ENCODE peak calls at places on chromosomes 11 and 22, in four cellular contexts. L is astrocyte of the spinal cord, J is brain microvascular endothelial cell, T is pancreas. R is an unnamed sample.

GRCh38 chr11:107549253-107549953 is 16.1 kb downstream of the ALKBH8 start:
- DNase-seq in L (peak; percentile 54), J (peak; percentile 25), T (no peak), R (no peak)

GRCh38 chr22:38601221-38601764 is 31.3 kb upstream of the DMC1 start:
- DNase-seq in L (no peak), T (no peak), J (no peak), R (no peak)

GRCh38 chr11:72223615-72224586 is 666 bp upstream of the INPPL1 start:
- DNase-seq in L (peak; percentile 77), T (peak; percentile 53), J (no peak), R (no peak)

GRCh38 chr22:25564320-25564978 is at the start of gene GRK3:
- DNase-seq in T (peak; percentile 70), J (peak; percentile 18), L (peak; percentile 14), R (no peak)

GRCh38 chr11:2775626-2776350 is 76.0 kb upstream of the KCNQ1OT1 start:
- DNase-seq in L (no peak), T (no peak), J (no peak), R (no peak)

GRCh38 chr11:22510010-22510409 is 115.6 kb downstream of the FANCF start:
- DNase-seq in T (no peak), L (no peak), J (no peak), R (no peak)

GRCh38 chr11:94673353-94673752 is 94.8 kb upstream of the AMOTL1 start:
- DNase-seq in L (no peak), T (no peak), J (no peak), R (no peak)

GRCh38 chr11:128902515-128903066 is 11.4 kb downstream of the KCNJ5 start:
- DNase-seq in T (no peak), J (peak; percentile 67), L (peak; percentile 49), R (no peak)

GRCh38 chr11:70159612-70160570 is 43.2 kb upstream of the FADD start:
- DNase-seq in J (no peak), L (peak; percentile 42), T (no peak), R (no peak)

GRCh38 chr11:13983081-13983751 is 20.7 kb downstream of the SPON1 start:
- DNase-seq in J (no peak), T (no peak), L (peak; percentile 33), R (no peak)

GRCh38 chr11:85459304-85459703 is 167.8 kb downstream of the DLG2 start:
- DNase-seq in J (no peak), L (no peak), T (no peak), R (no peak)

DNA sequence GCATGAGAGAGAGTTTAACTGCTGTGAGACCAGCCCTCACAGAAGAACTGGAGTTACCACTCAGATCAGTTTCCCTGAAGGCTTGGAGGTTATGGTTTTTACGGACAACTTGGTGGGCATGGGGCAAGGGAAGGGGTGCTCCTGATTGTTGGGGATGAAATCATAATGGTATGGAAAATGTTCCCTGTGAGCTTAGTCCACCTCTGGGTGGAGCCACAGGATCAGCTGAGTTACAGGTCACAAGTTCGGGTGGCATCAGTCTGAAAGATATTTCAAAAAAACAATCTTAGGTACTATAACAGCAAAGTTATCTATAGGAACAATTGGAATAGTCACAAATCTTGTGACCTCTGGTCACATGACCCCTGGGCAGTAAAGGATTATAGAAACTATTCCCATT is 162.9 kb downstream of the DLG2 start:
- DNase-seq in J (no peak), T (no peak), L (no peak), R (no peak)
- TF ChIP-seq CTCF in J (no peak), T (no peak), L (no peak), R (no peak)

DNA sequence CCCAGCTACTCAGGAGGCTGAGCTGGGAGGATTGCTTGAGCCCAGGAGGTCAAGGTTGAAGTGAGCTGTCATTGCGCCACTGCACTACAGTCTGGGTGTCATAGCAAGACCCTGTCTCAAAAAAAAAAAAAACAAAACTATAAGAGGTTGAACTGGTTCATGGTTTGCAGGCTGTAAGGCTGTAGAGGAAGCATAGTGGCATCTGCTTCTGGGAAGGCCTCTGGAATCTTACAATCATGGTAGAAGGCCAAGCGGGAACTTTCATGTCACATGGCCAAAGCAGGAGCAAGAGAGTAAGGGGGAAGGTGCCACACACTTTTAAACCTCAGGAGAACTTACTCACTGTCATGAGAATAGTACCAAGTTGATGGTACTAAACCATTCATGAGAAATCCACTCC is 109.6 kb downstream of the SWAP70 start:
- DNase-seq in L (no peak), T (no peak), J (no peak), R (no peak)
- TF ChIP-seq CTCF in L (no peak), T (no peak), J (no peak), R (no peak)

DNA sequence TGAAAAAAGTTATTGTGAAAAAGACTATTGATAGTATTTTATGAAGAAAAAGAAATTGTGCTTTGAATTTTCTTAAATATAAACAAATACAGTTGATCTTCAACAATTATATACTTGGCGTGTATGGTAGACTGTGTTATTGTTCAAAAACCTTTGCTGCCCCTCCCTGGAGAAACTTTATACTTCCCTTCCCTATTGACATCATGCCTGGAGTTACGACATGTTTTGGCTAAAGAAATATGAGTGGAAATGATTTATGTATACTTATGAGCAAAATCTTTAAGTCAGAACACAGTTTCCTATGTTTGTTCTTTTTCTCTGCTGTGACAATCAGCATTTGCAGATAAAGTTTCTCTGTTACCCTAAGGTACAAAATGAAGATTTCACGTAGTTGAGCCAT is 243.8 kb downstream of the TMEM135 start:
- DNase-seq in L (peak; percentile 46), J (peak; percentile 59), T (no peak), R (no peak)
- TF ChIP-seq CTCF in L (peak; percentile 25), J (peak; percentile 32), T (no peak), R (peak; percentile 30)

GRCh38 chr11:28525636-28526405 is 417.6 kb downstream of the METTL15 start:
- DNase-seq in J (no peak), L (no peak), T (no peak), R (no peak)

GRCh38 chr11:28526406-28526751 is 418.2 kb downstream of the METTL15 start:
- DNase-seq in J (no peak), T (no peak), L (no peak), R (no peak)

GRCh38 chr11:28528217-28528616 is 420.0 kb downstream of the METTL15 start:
- DNase-seq in L (no peak), J (no peak), T (no peak), R (no peak)

GRCh38 chr11:28529046-28529445 is 420.9 kb downstream of the METTL15 start:
- DNase-seq in L (peak; percentile 50), J (peak; percentile 61), T (no peak), R (no peak)

GRCh38 chr11:28529540-28530410 is 421.6 kb downstream of the METTL15 start:
- DNase-seq in T (no peak), L (peak; percentile 80), J (peak; percentile 51), R (peak; percentile 27)
- TF ChIP-seq CTCF in T (peak; percentile 20), L (peak; percentile 17), J (peak; percentile 20), R (peak; percentile 21)

DNA sequence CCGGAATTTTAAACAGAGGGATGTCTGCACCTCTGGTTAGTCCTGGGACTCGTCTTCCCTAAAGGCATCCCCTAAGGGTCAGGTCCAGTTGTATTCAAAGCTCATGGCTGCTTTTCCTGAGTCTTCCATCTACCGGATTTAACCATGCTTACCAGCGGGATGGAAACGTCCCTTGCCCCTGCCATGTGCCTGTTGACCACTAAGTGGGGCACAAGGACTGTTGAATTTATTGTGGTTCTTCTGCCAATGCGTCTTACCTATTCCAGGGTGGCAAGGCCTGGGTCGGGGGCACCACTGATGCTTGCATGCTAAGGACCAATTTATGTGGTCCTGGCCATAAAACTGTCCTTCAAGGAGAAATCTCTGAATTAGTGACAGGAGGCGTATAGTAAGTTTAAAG is 25.6 kb downstream of the ANKRD42 start:
- DNase-seq in J (no peak), L (no peak), T (no peak), R (no peak)
- TF ChIP-seq CTCF in J (peak; percentile 45), L (peak; percentile 40), T (no peak), R (peak; percentile 45)

R was measured in retinal pigment epithelial cell.